ENCODE peak calls at places on chromosome 5, in nine cellular contexts. One of them, this sample, is unnamed.

GRCh38 chr5:121915765-121916164 is 46.0 kb upstream of the SRFBP1 start:
- DNase-seq in CD4-positive, alpha-beta T cell: no peak
- DNase-seq in fibroblast of pulmonary artery: no peak
- DNase-seq in GM10248: no peak
- DNase-seq in fibroblast of the aortic adventitia: no peak
- DNase-seq in WERI-Rb-1: no peak
- DNase-seq in body of pancreas: no peak
- DNase-seq in ascending aorta: no peak
- DNase-seq in CD8-positive, alpha-beta T cell: no peak
- DNase-seq in this sample: no peak

GRCh38 chr5:121783700-121784099 is 68.0 kb upstream of the FTMT start:
- DNase-seq in fibroblast of the aortic adventitia: no peak
- DNase-seq in fibroblast of pulmonary artery: no peak
- DNase-seq in CD4-positive, alpha-beta T cell: no peak
- DNase-seq in ascending aorta: no peak
- DNase-seq in body of pancreas: no peak
- DNase-seq in WERI-Rb-1: no peak
- DNase-seq in CD8-positive, alpha-beta T cell: no peak
- DNase-seq in GM10248: no peak
- DNase-seq in this sample: no peak

GRCh38 chr5:75524591-75524990 is 12.9 kb downstream of the POLK start:
- DNase-seq in body of pancreas: no peak
- DNase-seq in GM10248: no peak
- DNase-seq in CD8-positive, alpha-beta T cell: no peak
- DNase-seq in WERI-Rb-1: no peak
- DNase-seq in fibroblast of the aortic adventitia: no peak
- DNase-seq in fibroblast of pulmonary artery: no peak
- DNase-seq in CD4-positive, alpha-beta T cell: no peak
- DNase-seq in ascending aorta: no peak
- DNase-seq in this sample: no peak

GRCh38 chr5:125137535-125137934 is 391.1 kb upstream of the ZNF608 start:
- DNase-seq in fibroblast of pulmonary artery: no peak
- DNase-seq in CD8-positive, alpha-beta T cell: no peak
- DNase-seq in GM10248: no peak
- DNase-seq in body of pancreas: no peak
- DNase-seq in CD4-positive, alpha-beta T cell: no peak
- DNase-seq in fibroblast of the aortic adventitia: no peak
- DNase-seq in WERI-Rb-1: no peak
- DNase-seq in ascending aorta: no peak
- DNase-seq in this sample: no peak

GRCh38 chr5:169081008-169081724 is 219.8 kb downstream of the SLIT3 start:
- DNase-seq in fibroblast of the aortic adventitia: no peak
- DNase-seq in ascending aorta: no peak
- DNase-seq in fibroblast of pulmonary artery: no peak
- DNase-seq in CD8-positive, alpha-beta T cell: no peak
- DNase-seq in WERI-Rb-1: no peak
- DNase-seq in GM10248: no peak
- DNase-seq in CD4-positive, alpha-beta T cell: no peak
- DNase-seq in body of pancreas: no peak
- DNase-seq in this sample: no peak

GRCh38 chr5:83433891-83434290 is 37.7 kb upstream of the VCAN start:
- DNase-seq in ascending aorta: no peak
- DNase-seq in fibroblast of pulmonary artery: no peak
- DNase-seq in WERI-Rb-1: no peak
- DNase-seq in GM10248: no peak
- DNase-seq in CD8-positive, alpha-beta T cell: no peak
- DNase-seq in CD4-positive, alpha-beta T cell: no peak
- DNase-seq in fibroblast of the aortic adventitia: peak
- DNase-seq in body of pancreas: no peak
- DNase-seq in this sample: no peak

GRCh38 chr5:116382025-116382873 is 192.4 kb downstream of the SEMA6A start:
- DNase-seq in fibroblast of the aortic adventitia: no peak
- DNase-seq in ascending aorta: no peak
- DNase-seq in fibroblast of pulmonary artery: no peak
- DNase-seq in CD4-positive, alpha-beta T cell: no peak
- DNase-seq in WERI-Rb-1: no peak
- DNase-seq in body of pancreas: no peak
- DNase-seq in GM10248: no peak
- DNase-seq in CD8-positive, alpha-beta T cell: no peak
- DNase-seq in this sample: no peak

GRCh38 chr5:18797241-18797640 is 1163.0 kb downstream of the TAF11L14 start:
- DNase-seq in CD8-positive, alpha-beta T cell: no peak
- DNase-seq in WERI-Rb-1: no peak
- DNase-seq in fibroblast of pulmonary artery: no peak
- DNase-seq in body of pancreas: no peak
- DNase-seq in fibroblast of the aortic adventitia: no peak
- DNase-seq in CD4-positive, alpha-beta T cell: no peak
- DNase-seq in GM10248: no peak
- DNase-seq in ascending aorta: no peak
- DNase-seq in this sample: no peak

DNA sequence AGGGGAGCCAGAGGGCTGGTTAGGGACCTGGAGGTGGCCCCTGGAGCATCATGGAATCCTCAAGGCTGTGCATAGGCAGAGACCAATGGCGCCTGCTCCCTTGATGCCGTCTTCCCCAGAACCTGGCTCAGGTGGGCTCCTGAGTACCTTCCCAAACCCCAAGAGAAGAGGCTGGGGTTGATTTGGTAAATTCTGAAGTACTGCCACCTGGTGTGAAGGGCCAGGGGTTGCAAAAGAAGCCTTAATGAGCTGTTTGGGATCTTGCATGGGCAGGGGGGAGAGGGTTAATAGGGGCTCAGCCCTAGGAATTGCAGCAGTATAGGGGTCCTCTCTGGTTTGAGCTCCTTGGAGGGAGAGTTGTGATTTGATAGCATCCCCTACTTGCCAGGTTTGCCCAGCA is 52.1 kb downstream of the CYSTM1 start:
- DNase-seq in GM10248: no peak
- DNase-seq in fibroblast of pulmonary artery: no peak
- DNase-seq in ascending aorta: no peak
- DNase-seq in body of pancreas: no peak
- DNase-seq in CD4-positive, alpha-beta T cell: no peak
- DNase-seq in fibroblast of the aortic adventitia: no peak
- DNase-seq in WERI-Rb-1: no peak
- DNase-seq in CD8-positive, alpha-beta T cell: no peak
- DNase-seq in this sample: no peak
- TF ChIP-seq CTCF in GM10248: no peak
- TF ChIP-seq CTCF in fibroblast of pulmonary artery: no peak
- TF ChIP-seq CTCF in ascending aorta: no peak
- TF ChIP-seq CTCF in body of pancreas: no peak
- TF ChIP-seq CTCF in CD4-positive, alpha-beta T cell: no peak
- TF ChIP-seq CTCF in fibroblast of the aortic adventitia: no peak
- TF ChIP-seq CTCF in WERI-Rb-1: peak
- TF ChIP-seq CTCF in CD8-positive, alpha-beta T cell: no peak
- TF ChIP-seq CTCF in this sample: no peak

GRCh38 chr5:133970325-133970671 is 1.9 kb upstream of the C5orf15 start:
- DNase-seq in ascending aorta: no peak
- DNase-seq in body of pancreas: no peak
- DNase-seq in CD4-positive, alpha-beta T cell: no peak
- DNase-seq in CD8-positive, alpha-beta T cell: no peak
- DNase-seq in GM10248: no peak
- DNase-seq in fibroblast of the aortic adventitia: no peak
- DNase-seq in fibroblast of pulmonary artery: no peak
- DNase-seq in WERI-Rb-1: no peak
- DNase-seq in this sample: no peak

GRCh38 chr5:133967715-133968056 is 739 bp downstream of the C5orf15 start:
- DNase-seq in GM10248: no peak
- DNase-seq in CD8-positive, alpha-beta T cell: no peak
- DNase-seq in body of pancreas: no peak
- DNase-seq in CD4-positive, alpha-beta T cell: no peak
- DNase-seq in fibroblast of pulmonary artery: peak
- DNase-seq in fibroblast of the aortic adventitia: peak
- DNase-seq in ascending aorta: no peak
- DNase-seq in WERI-Rb-1: no peak
- DNase-seq in this sample: no peak

GRCh38 chr5:133967124-133967523 is 1.3 kb downstream of the C5orf15 start:
- DNase-seq in ascending aorta: no peak
- DNase-seq in CD8-positive, alpha-beta T cell: no peak
- DNase-seq in body of pancreas: no peak
- DNase-seq in fibroblast of the aortic adventitia: peak
- DNase-seq in fibroblast of pulmonary artery: peak
- DNase-seq in GM10248: no peak
- DNase-seq in CD4-positive, alpha-beta T cell: no peak
- DNase-seq in WERI-Rb-1: no peak
- DNase-seq in this sample: no peak

GRCh38 chr5:133969654-133970324 is 1.4 kb upstream of the C5orf15 start:
- DNase-seq in WERI-Rb-1: no peak
- DNase-seq in body of pancreas: no peak
- DNase-seq in fibroblast of pulmonary artery: no peak
- DNase-seq in CD4-positive, alpha-beta T cell: no peak
- DNase-seq in CD8-positive, alpha-beta T cell: no peak
- DNase-seq in ascending aorta: no peak
- DNase-seq in GM10248: peak
- DNase-seq in fibroblast of the aortic adventitia: no peak
- DNase-seq in this sample: no peak

DNA sequence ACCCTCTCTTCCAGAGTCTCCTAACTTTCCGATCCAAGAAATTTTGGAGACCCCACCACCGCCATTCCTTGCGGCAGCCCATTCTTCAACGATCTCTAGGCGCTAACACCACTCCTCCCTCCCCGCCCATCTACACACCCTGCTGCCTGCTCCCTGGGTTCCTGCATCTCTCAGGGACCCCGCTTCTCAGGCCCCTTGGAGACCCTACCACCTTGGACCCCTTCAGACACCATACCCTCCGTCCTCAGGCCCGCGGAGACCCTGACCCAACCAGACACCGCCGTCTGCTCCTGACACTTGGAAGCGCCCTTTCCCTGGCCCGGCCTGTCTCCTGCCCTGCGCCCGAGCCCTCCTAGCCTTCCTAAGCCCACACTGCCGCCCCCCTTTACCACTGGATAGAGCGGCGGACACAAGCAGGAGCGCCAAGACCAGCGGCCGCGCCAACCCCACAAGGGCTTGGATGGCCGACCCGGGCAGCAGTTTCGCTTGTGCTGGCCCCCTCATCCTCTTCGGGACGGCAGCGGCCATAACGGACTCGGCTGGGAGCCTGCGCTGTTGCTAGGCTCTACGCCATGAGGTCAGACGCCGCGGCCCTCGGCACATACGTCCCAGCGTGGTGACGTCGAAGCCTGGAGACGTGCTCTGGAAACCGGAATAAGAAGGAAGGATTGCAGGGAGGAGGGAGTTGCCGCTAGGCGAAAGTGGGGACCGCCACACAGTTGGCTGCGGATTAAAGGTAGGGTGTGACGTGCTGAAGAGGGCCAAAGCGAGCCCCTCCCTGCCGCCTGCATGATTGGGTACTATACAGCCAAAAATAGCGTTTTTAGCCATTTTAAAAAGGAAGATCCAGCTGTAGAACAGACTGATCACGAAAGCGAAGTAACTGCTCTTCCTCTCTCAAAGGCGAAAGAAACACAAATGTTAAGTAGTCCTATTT is at the start of gene C5orf15:
- DNase-seq in GM10248: peak
- DNase-seq in fibroblast of the aortic adventitia: peak
- DNase-seq in WERI-Rb-1: peak
- DNase-seq in ascending aorta: peak
- DNase-seq in CD8-positive, alpha-beta T cell: peak
- DNase-seq in CD4-positive, alpha-beta T cell: peak
- DNase-seq in fibroblast of pulmonary artery: peak
- DNase-seq in body of pancreas: peak
- DNase-seq in this sample: peak
- TF ChIP-seq CTCF in GM10248: no peak
- TF ChIP-seq CTCF in fibroblast of the aortic adventitia: peak
- TF ChIP-seq CTCF in WERI-Rb-1: no peak
- TF ChIP-seq CTCF in ascending aorta: no peak
- TF ChIP-seq CTCF in CD8-positive, alpha-beta T cell: no peak
- TF ChIP-seq CTCF in CD4-positive, alpha-beta T cell: no peak
- TF ChIP-seq CTCF in fibroblast of pulmonary artery: no peak
- TF ChIP-seq CTCF in body of pancreas: peak
- TF ChIP-seq CTCF in this sample: peak

DNA sequence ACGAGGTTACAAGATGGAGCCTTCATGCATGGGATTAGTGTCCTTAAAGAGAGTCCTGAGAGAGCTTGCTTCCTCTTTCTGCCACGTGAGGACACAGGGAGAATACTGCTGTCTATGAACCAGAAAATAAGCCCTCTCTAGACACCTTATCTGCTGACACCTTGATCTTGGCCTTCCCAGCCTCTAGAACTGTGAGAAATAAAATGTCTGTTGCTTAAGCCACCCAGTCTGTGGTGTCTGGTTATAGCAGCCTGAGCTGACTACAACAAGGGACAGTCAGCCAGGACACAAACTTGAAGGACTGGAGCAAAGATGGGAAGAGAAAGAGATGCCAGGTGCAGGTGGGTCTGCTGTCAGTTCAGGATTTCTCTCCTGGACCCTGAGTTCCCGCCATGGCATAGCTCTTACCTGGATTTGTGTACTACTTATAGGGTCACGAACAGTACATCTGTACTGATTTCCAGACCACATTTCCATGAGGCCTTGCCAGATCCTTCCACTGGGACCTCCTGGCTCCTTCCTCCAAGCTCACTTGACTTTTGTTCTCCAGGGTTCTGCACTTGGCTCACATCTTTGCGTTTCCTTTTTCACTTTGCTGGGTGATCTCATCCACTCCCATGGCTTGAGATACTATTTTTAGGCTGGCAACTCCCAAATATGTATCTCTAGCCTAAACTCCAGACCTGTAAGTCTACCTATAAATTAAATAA is 44.8 kb upstream of the LIFR start:
- DNase-seq in fibroblast of pulmonary artery: peak
- DNase-seq in CD4-positive, alpha-beta T cell: no peak
- DNase-seq in body of pancreas: no peak
- DNase-seq in ascending aorta: no peak
- DNase-seq in fibroblast of the aortic adventitia: peak
- DNase-seq in WERI-Rb-1: peak
- DNase-seq in GM10248: no peak
- DNase-seq in CD8-positive, alpha-beta T cell: no peak
- DNase-seq in this sample: no peak
- TF ChIP-seq CTCF in fibroblast of pulmonary artery: no peak
- TF ChIP-seq CTCF in CD4-positive, alpha-beta T cell: no peak
- TF ChIP-seq CTCF in body of pancreas: no peak
- TF ChIP-seq CTCF in ascending aorta: no peak
- TF ChIP-seq CTCF in fibroblast of the aortic adventitia: no peak
- TF ChIP-seq CTCF in WERI-Rb-1: no peak
- TF ChIP-seq CTCF in GM10248: no peak
- TF ChIP-seq CTCF in CD8-positive, alpha-beta T cell: no peak
- TF ChIP-seq CTCF in this sample: no peak

GRCh38 chr5:1796371-1797108 is 3.1 kb downstream of the MRPL36 start:
- DNase-seq in fibroblast of pulmonary artery: no peak
- DNase-seq in CD8-positive, alpha-beta T cell: no peak
- DNase-seq in ascending aorta: no peak
- DNase-seq in WERI-Rb-1: no peak
- DNase-seq in GM10248: no peak
- DNase-seq in CD4-positive, alpha-beta T cell: no peak
- DNase-seq in body of pancreas: no peak
- DNase-seq in fibroblast of the aortic adventitia: no peak
- DNase-seq in this sample: no peak

GRCh38 chr5:1795931-1796330 is 3.7 kb downstream of the MRPL36 start:
- DNase-seq in fibroblast of pulmonary artery: no peak
- DNase-seq in ascending aorta: no peak
- DNase-seq in WERI-Rb-1: no peak
- DNase-seq in GM10248: no peak
- DNase-seq in CD8-positive, alpha-beta T cell: no peak
- DNase-seq in fibroblast of the aortic adventitia: no peak
- DNase-seq in CD4-positive, alpha-beta T cell: no peak
- DNase-seq in body of pancreas: no peak
- DNase-seq in this sample: no peak

GRCh38 chr5:1795506-1795905 is 4.1 kb downstream of the MRPL36 start:
- DNase-seq in fibroblast of pulmonary artery: no peak
- DNase-seq in ascending aorta: no peak
- DNase-seq in GM10248: no peak
- DNase-seq in body of pancreas: no peak
- DNase-seq in CD8-positive, alpha-beta T cell: no peak
- DNase-seq in fibroblast of the aortic adventitia: no peak
- DNase-seq in WERI-Rb-1: no peak
- DNase-seq in CD4-positive, alpha-beta T cell: no peak
- DNase-seq in this sample: no peak

GRCh38 chr5:1797855-1798254 is 1.8 kb downstream of the MRPL36 start:
- DNase-seq in CD4-positive, alpha-beta T cell: no peak
- DNase-seq in body of pancreas: no peak
- DNase-seq in ascending aorta: no peak
- DNase-seq in CD8-positive, alpha-beta T cell: no peak
- DNase-seq in fibroblast of pulmonary artery: no peak
- DNase-seq in GM10248: no peak
- DNase-seq in fibroblast of the aortic adventitia: no peak
- DNase-seq in WERI-Rb-1: no peak
- DNase-seq in this sample: no peak

DNA sequence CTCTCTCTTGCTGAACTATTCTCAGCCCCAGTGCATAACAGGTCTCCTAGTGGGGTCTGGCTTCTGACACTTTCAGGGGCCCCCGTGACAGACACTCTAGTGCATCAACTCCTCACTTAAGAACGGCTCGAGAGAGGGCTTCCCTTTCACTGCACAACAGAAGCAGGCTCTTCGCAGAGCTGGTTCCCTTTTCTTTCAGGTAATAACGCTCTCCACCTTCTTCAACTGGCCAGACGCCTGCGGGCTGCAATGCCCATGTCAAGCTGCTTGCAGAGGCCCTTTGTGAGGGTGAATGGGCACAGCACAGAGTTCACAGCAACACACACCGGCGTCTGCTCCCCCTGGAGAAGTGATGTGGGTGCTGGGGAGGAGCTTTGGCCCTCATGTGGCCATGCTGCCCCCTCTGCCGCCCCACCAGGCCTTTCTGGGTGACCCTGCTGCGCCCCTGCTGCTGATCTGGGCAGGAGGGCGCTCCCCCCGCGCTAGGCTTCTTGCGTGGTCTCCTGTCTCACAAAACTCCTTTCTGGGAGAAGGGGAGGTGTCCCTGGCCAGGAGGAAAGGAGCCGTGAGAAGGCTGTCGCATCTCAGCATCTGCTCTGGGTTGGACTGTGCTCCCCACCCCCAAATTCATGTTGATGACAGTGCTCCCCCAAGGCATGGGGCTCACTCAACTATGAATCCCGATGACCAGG is 2.4 kb downstream of the MRPL36 start:
- DNase-seq in body of pancreas: no peak
- DNase-seq in GM10248: no peak
- DNase-seq in fibroblast of pulmonary artery: no peak
- DNase-seq in CD8-positive, alpha-beta T cell: no peak
- DNase-seq in WERI-Rb-1: no peak
- DNase-seq in ascending aorta: no peak
- DNase-seq in CD4-positive, alpha-beta T cell: no peak
- DNase-seq in fibroblast of the aortic adventitia: no peak
- DNase-seq in this sample: no peak
- TF ChIP-seq CTCF in body of pancreas: no peak
- TF ChIP-seq CTCF in GM10248: no peak
- TF ChIP-seq CTCF in fibroblast of pulmonary artery: no peak
- TF ChIP-seq CTCF in CD8-positive, alpha-beta T cell: no peak
- TF ChIP-seq CTCF in WERI-Rb-1: no peak
- TF ChIP-seq CTCF in ascending aorta: no peak
- TF ChIP-seq CTCF in CD4-positive, alpha-beta T cell: no peak
- TF ChIP-seq CTCF in fibroblast of the aortic adventitia: no peak
- TF ChIP-seq CTCF in this sample: no peak

This sample was measured in progenitor cell of endocrine pancreas.